ENCODE peak calls at places on chromosome 10, in six cellular contexts. A, Z, B, G, Q and S are unnamed samples.

GRCh38 chr10:108783897-108784296 is 1139.4 kb downstream of the XPNPEP1 start:
- DNase-seq in B (peak; percentile 27), Q (no peak), A (no peak), G (no peak), Z (no peak), S (no peak)

GRCh38 chr10:121959671-121960070 is 15.3 kb downstream of the NSMCE4A start:
- DNase-seq in Q (no peak), G (no peak), B (no peak), A (no peak), Z (no peak), S (no peak)

GRCh38 chr10:63700209-63700934 is 179.2 kb downstream of the REEP3 start:
- DNase-seq in A (peak; percentile 65), B (peak; percentile 98), G (peak; percentile 46), Z (no peak), Q (peak; percentile 42), S (no peak)

GRCh38 chr10:29119374-29119773 is 169.5 kb upstream of the LYZL1 start:
- DNase-seq in Q (peak; percentile 43), B (no peak), A (peak; percentile 34), G (peak; percentile 23), Z (no peak), S (no peak)

GRCh38 chr10:29150010-29150409 is 138.9 kb upstream of the LYZL1 start:
- DNase-seq in A (peak; percentile 25), G (no peak), Z (no peak), B (no peak), Q (peak; percentile 32), S (no peak)

GRCh38 chr10:26310361-26310760 is 93.8 kb downstream of the GAD2 start:
- DNase-seq in Z (no peak), B (no peak), G (no peak), A (no peak), Q (no peak), S (no peak)

GRCh38 chr10:28818645-28819036 is 141.3 kb downstream of the BAMBI start:
- DNase-seq in Q (no peak), Z (no peak), G (no peak), B (no peak), A (no peak), S (no peak)

GRCh38 chr10:76743169-76743568 is 894.4 kb downstream of the KCNMA1 start:
- DNase-seq in B (no peak), G (no peak), Q (no peak), Z (no peak), A (no peak), S (no peak)

GRCh38 chr10:77671594-77672252 is 34.1 kb upstream of the KCNMA1 start:
- DNase-seq in Z (no peak), Q (no peak), A (no peak), G (no peak), B (no peak), S (no peak)

GRCh38 chr10:29858352-29859267 is 200.8 kb downstream of the JCAD start:
- DNase-seq in G (peak; percentile 63), Q (peak; percentile 69), A (peak; percentile 67), Z (no peak), B (peak; percentile 84), S (no peak)

GRCh38 chr10:13717936-13718772 is 131.4 kb downstream of the PRPF18 start:
- DNase-seq in B (peak; percentile 82), Z (no peak), Q (peak; percentile 86), G (peak; percentile 55), A (peak; percentile 57), S (peak; percentile 25)

GRCh38 chr10:132521466-132522102 is 16.0 kb upstream of the INPP5A start:
- DNase-seq in B (no peak), G (peak; percentile 20), A (peak; percentile 12), Q (peak; percentile 10), Z (no peak), S (no peak)

GRCh38 chr10:99659868-99660366 is 608 bp downstream of the ENTPD7 start:
- DNase-seq in A (no peak), Z (no peak), Q (no peak), G (no peak), B (peak; percentile 28), S (no peak)

GRCh38 chr10:37269554-37270256 is 144.3 kb downstream of the ANKRD30A start:
- DNase-seq in A (no peak), Z (no peak), B (no peak), G (no peak), Q (no peak), S (no peak)

DNA sequence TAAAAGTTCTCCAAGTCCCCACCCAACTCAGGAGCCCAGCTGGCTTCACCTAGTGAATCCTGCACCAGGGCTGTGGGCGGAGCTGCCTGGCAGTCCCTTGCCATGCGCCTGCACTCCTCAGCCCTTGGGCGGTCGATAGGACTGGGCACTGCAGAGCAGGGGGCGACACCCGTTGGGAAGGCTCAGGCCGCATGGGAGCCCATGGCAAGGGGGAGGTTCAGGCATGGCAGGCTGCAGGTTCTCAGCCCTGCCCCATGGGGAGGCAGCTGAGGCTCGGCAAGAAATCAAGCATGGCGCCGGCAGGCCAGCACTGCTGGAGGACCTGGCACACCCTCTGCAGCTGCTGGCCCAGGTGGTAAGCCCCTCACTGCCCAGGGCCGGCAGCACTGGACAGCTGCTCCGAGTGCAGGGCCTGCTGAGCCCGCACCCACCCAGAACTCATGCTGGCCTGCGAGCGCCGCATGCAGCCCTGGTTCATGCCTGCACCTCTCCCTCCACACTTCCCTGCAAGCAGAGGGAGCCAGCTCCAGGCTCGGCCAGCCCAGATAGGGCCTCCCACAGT is 149.9 kb downstream of the ANKRD30A start:
- DNase-seq in B (no peak), A (no peak), Q (no peak), Z (no peak), G (no peak), S (no peak)
- H3K9me3 ChIP-seq in B (peaks cover 10% of the 10 kb centered on the region), A (no peaks in the 10 kb centered on the region), Q (no peaks in the 10 kb centered on the region), Z (no peaks in the 10 kb centered on the region), G (no peaks in the 10 kb centered on the region), S (no peaks in the 10 kb centered on the region)

DNA sequence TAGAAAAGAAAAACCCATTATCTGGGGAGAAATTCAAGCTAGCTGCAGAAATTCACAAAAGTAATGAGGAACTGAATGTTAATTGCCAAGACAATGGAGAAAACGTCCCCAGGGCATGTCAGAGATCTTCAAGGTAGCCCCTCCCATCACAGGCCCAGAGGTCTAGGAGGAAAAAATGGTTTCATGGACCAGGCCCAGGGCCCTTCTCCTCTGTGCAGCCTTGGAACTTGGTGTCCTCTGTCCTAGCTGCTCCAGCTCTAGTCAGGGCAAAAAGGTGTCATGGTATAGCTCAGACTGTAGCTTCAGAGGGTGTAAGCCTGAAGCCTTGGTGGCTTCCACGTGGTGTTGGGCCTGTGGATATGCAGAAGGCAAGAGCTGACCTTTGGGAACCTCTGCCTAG is 411.8 kb downstream of the ADRA2A start:
- DNase-seq in A (no peak), B (no peak), Z (no peak), Q (no peak), G (no peak), S (no peak)
- H3K9me3 ChIP-seq in A (peaks cover 3% of the 10 kb centered on the region), B (peaks cover 8% of the 10 kb centered on the region), Z (no peaks in the 10 kb centered on the region), Q (no peaks in the 10 kb centered on the region), G (no peaks in the 10 kb centered on the region), S (no peaks in the 10 kb centered on the region)

GRCh38 chr10:133554600-133554999 is 10.8 kb downstream of the SYCE1 start:
- DNase-seq in G (no peak), Z (no peak), A (no peak), B (no peak), Q (no peak), S (no peak)
- H3K9me3 ChIP-seq in G (no peaks in the 10 kb centered on the region), Z (no peaks in the 10 kb centered on the region), A (no peaks in the 10 kb centered on the region), B (no peaks in the 10 kb centered on the region), Q (no peaks in the 10 kb centered on the region), S (no peaks in the 10 kb centered on the region)

GRCh38 chr10:92544296-92544695 is 29.6 kb downstream of the IDE start:
- DNase-seq in G (no peak), Q (no peak), A (no peak), B (peak; percentile 75), Z (no peak), S (no peak)

GRCh38 chr10:92542458-92542857 is 31.4 kb downstream of the IDE start:
- DNase-seq in Q (no peak), B (no peak), G (no peak), Z (no peak), A (no peak), S (no peak)

GRCh38 chr10:92541583-92541982 is 32.3 kb downstream of the IDE start:
- DNase-seq in G (no peak), B (no peak), Q (no peak), Z (no peak), A (no peak), S (no peak)

GRCh38 chr10:92547676-92548075 is 26.2 kb downstream of the IDE start:
- DNase-seq in G (no peak), A (no peak), B (no peak), Z (no peak), Q (no peak), S (no peak)

GRCh38 chr10:92545556-92545955 is 28.3 kb downstream of the IDE start:
- DNase-seq in Z (no peak), Q (no peak), A (no peak), G (no peak), B (no peak), S (no peak)
- H3K9me3 ChIP-seq in Z (no peaks in the 10 kb centered on the region), Q (no peaks in the 10 kb centered on the region), A (no peaks in the 10 kb centered on the region), G (no peaks in the 10 kb centered on the region), B (no peaks in the 10 kb centered on the region), S (no peaks in the 10 kb centered on the region)

DNA sequence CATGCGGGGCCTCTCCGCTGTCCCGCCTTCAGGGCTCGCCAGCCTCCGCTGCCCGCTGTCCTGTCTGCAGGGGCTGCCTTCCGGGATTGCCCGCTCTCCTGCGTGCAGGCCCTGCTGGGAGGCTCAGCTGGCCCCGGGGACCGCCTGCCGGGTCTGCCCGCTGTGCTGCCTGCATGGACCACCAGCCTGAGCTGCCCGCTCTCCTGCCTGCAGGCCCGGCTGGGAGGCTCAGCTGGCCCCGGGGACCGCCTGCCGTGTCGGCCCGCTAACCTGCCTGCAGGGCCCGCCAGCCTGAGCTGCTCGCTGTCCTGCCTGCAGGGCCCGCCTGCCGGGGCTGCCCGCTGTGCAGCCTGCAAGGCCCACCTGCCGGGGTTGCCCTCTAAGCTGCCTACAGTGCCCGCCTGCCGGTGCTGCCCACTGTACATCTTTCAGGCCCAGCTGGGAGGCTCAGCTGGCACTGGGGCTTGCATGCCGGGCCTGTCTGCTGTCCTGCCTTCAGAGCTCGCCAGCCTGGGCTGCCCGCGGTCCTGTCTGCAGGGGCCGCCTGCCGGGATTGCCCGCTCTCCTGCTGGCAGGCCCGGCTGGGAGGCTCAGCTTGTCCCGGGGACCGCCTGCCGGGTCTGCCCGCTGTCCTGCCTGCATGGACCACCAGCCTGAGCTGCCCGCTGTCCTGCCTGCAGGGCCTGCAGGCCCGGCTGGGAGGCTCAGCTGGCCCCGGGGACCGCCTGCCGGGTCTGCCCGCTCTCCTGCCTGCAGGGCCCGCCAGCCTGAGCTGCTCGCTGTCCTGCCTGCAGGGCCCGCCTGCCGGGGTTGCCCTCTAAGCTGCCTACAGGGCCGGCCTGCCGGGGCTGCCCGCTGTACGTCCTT is 165.1 kb downstream of the GLRX3 start:
- DNase-seq in A (peak; percentile 86), Q (peak; percentile 35), Z (peak; percentile 17), B (no peak), G (no peak), S (peak; percentile 56)
- H3K9me3 ChIP-seq in A (peaks cover 17% of the 10 kb centered on the region), Q (no peaks in the 10 kb centered on the region), Z (peaks cover 18% of the 10 kb centered on the region), B (peaks cover 14% of the 10 kb centered on the region), G (no peaks in the 10 kb centered on the region), S (no peaks in the 10 kb centered on the region)

GRCh38 chr10:130398090-130398994 is 262.2 kb downstream of the GLRX3 start:
- DNase-seq in Q (no peak), Z (no peak), B (no peak), G (no peak), A (no peak), S (no peak)
- H3K9me3 ChIP-seq in Q (no peaks in the 10 kb centered on the region), Z (peaks cover 3% of the 10 kb centered on the region), B (peaks cover 27% of the 10 kb centered on the region), G (no peaks in the 10 kb centered on the region), A (no peaks in the 10 kb centered on the region), S (no peaks in the 10 kb centered on the region)

DNA sequence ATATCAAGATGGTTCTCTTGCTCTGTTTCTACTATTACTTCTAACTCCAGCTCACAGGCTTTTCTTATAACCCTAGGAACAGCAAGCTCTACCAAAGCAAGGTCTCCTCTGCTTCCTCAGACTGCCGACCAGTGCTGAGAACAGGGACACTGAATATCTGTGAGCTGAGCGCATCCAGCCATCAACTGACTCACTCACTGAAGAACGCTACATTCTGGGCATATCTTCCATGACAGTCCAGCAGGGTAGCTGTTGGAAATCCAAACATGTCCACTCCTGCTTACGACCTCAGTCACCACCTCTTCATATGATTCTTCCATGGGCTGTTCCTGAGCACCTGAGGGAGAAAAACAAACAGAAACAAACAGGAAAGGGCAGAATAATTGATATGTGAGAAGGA is 2.8 kb downstream of the ZNF32 start:
- DNase-seq in G (no peak), Z (no peak), Q (no peak), B (no peak), A (no peak), S (no peak)
- H3K9me3 ChIP-seq in G (peaks cover 54% of the 10 kb centered on the region), Z (peaks cover 27% of the 10 kb centered on the region), Q (peaks cover 5% of the 10 kb centered on the region), B (peaks cover 43% of the 10 kb centered on the region), A (peaks cover 53% of the 10 kb centered on the region), S (peaks cover 41% of the 10 kb centered on the region)